ENCODE peak calls at places on chromosomes 12 and 14, in eight cellular contexts. I is NCI-H1105; C is T-helper 9 cell; H is activated naive CD8-positive, alpha-beta T cell treated with anti-CD3 and anti-CD28 coated beads, Interleukin-2, amount 50 U/mL, for 24 hours; R is cerebellum; N is NCI-H1417; P is AG20443; T is head of caudate nucleus. W is an unnamed sample.

GRCh38 chr12:2295941-2296461 is 243.2 kb downstream of the CACNA1C start:
- DNase-seq in I (no peak), C (no peak), H (no peak), R (peak; percentile 42), N (no peak), P (no peak), T (peak; percentile 58), W (no peak)

GRCh38 chr12:52778833-52779232 is 1.7 kb upstream of the KRT76 start:
- DNase-seq in I (no peak), C (no peak), H (no peak), R (no peak), N (no peak), P (no peak), T (no peak), W (no peak)

GRCh38 chr12:52252728-52253328 is 19.8 kb downstream of the KRT7 start:
- DNase-seq in I (no peak), C (no peak), H (no peak), R (no peak), N (no peak), P (no peak), T (no peak), W (no peak)

GRCh38 chr14:67526676-67527459 is 6.2 kb upstream of the PLEKHH1 start:
- DNase-seq in I (peak; percentile 31), C (no peak), H (peak; percentile 34), R (peak; percentile 79), N (peak; percentile 66), P (peak; percentile 67), T (peak; percentile 77), W (peak; percentile 79)

GRCh38 chr12:116213885-116214527 is 63.5 kb downstream of the MED13L start:
- DNase-seq in I (no peak), C (no peak), H (no peak), R (no peak), N (no peak), P (no peak), T (no peak), W (no peak)

GRCh38 chr12:51339750-51340149 is 6.7 kb downstream of the CELA1 start:
- DNase-seq in I (no peak), C (no peak), H (no peak), R (no peak), N (no peak), P (no peak), T (no peak), W (no peak)

GRCh38 chr12:106317406-106318082 is 15.0 kb downstream of the TCP11L2 start:
- DNase-seq in I (no peak), C (no peak), H (no peak), R (no peak), N (no peak), P (no peak), T (no peak), W (no peak)

GRCh38 chr12:3797649-3798048 is 44.7 kb upstream of the CRACR2A start:
- DNase-seq in I (no peak), C (no peak), H (no peak), R (no peak), N (no peak), P (no peak), T (no peak), W (no peak)

GRCh38 chr14:104075530-104076151 is 9.9 kb upstream of the ASPG start:
- DNase-seq in I (no peak), C (no peak), H (no peak), R (no peak), N (no peak), P (no peak), T (no peak), W (no peak)

W was measured in lower leg skin.